ENCODE peak calls at places on chromosomes 4 and X, in nine cellular contexts. K is ovary, B is psoas muscle, S is upper lobe of left lung, V is right cardiac atrium, I is left lung, T is tibial nerve, Z is cardiac muscle cell, W is uterus. H is an unnamed sample. For H3K4me1, the result is how much of the 10 kb centered on the place peaks cover.

GRCh38 chrX:63525491-63525890 is 174.4 kb upstream of the SPIN4 start:
- DNase-seq in K (no peak), B (no peak), S (no peak), V (no peak), I (no peak), T (no peak), Z (no peak), W (no peak), H (no peak)

GRCh38 chrX:107673933-107674479 is 45.7 kb downstream of the PRPS1 start:
- DNase-seq in K (peak), B (peak), S (peak), V (peak), I (peak), T (peak), Z (no peak), W (peak), H (no peak)

GRCh38 chrX:2696698-2697215 is 5.7 kb downstream of the CD99 start:
- DNase-seq in K (no peak), B (no peak), S (no peak), V (no peak), I (no peak), T (no peak), Z (no peak), W (no peak), H (no peak)

GRCh38 chrX:9379697-9380551 is 84.9 kb upstream of the TBL1X start:
- DNase-seq in K (no peak), B (no peak), S (no peak), V (no peak), I (no peak), T (no peak), Z (no peak), W (no peak), H (no peak)

GRCh38 chr4:142883433-142883832 is 37.3 kb upstream of the INPP4B start:
- DNase-seq in K (no peak), B (no peak), S (no peak), V (no peak), I (no peak), T (no peak), Z (peak), W (no peak), H (peak)

GRCh38 chr4:89000844-89001360 is 56.1 kb downstream of the FAM13A start:
- DNase-seq in K (no peak), B (no peak), S (no peak), V (no peak), I (no peak), T (no peak), Z (no peak), W (no peak), H (no peak)

GRCh38 chrX:95346854-95347253 is 1337.8 kb upstream of the DIAPH2 start:
- DNase-seq in K (no peak), B (no peak), S (no peak), V (no peak), I (no peak), T (no peak), Z (no peak), W (no peak), H (no peak)

GRCh38 chr4:48031802-48032525 is 15.4 kb downstream of the NIPAL1 start:
- DNase-seq in K (no peak), B (peak), S (no peak), V (no peak), I (no peak), T (no peak), Z (peak), W (no peak), H (no peak)

GRCh38 chrX:77070108-77070918 is 376.9 kb upstream of the FGF16 start:
- DNase-seq in K (no peak), B (no peak), S (no peak), V (peak), I (no peak), T (no peak), Z (no peak), W (no peak), H (no peak)

GRCh38 chr4:40309250-40309774 is 25.8 kb upstream of the CHRNA9 start:
- DNase-seq in K (peak), B (peak), S (peak), V (peak), I (peak), T (peak), Z (peak), W (peak), H (peak)

GRCh38 chrX:23661671-23662070 is 5.6 kb upstream of the PRDX4 start:
- DNase-seq in K (no peak), B (no peak), S (no peak), V (no peak), I (no peak), T (no peak), Z (no peak), W (no peak), H (no peak)
- H3K4me1 ChIP-seq in K (under half), B (under half), S (under half), V (under half), I (under half), T (under half), Z (under half), W (under half), H (under half)

GRCh38 chr4:104906274-104906673 is 240.4 kb upstream of the TET2 start:
- DNase-seq in K (no peak), B (no peak), S (no peak), V (no peak), I (no peak), T (no peak), Z (no peak), W (no peak), H (no peak)

GRCh38 chr4:104912518-104912917 is 234.2 kb upstream of the TET2 start:
- DNase-seq in K (no peak), B (no peak), S (no peak), V (no peak), I (no peak), T (no peak), Z (no peak), W (no peak), H (no peak)

GRCh38 chr4:104907074-104907649 is 239.5 kb upstream of the TET2 start:
- DNase-seq in K (no peak), B (no peak), S (no peak), V (no peak), I (no peak), T (no peak), Z (no peak), W (no peak), H (no peak)

GRCh38 chr4:104907991-104908390 is 238.7 kb upstream of the TET2 start:
- DNase-seq in K (no peak), B (no peak), S (no peak), V (no peak), I (no peak), T (no peak), Z (no peak), W (no peak), H (no peak)

DNA sequence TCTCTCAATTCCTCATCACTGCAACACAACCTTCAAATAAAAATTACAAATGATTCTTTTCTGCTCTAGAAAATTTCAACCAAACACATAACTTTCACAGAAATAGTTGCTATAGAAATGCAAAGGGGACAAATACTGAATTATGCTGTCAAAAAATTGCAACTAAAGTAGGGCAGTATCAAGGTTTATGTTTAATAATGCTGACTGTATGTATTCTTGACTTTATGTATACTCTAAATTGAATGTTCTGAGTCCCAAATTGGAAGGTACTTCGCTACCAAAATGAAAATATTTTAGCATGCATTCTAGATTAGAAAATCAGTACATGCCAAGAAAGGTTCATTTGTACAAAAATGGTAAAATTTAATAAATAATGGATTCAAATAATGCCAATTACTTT is 237.3 kb upstream of the TET2 start:
- DNase-seq in K (no peak), B (no peak), S (no peak), V (no peak), I (no peak), T (no peak), Z (no peak), W (no peak), H (no peak)
- H3K4me1 ChIP-seq in K (under half), B (under half), S (under half), V (under half), I (under half), T (under half), Z (under half), W (under half), H (under half)

DNA sequence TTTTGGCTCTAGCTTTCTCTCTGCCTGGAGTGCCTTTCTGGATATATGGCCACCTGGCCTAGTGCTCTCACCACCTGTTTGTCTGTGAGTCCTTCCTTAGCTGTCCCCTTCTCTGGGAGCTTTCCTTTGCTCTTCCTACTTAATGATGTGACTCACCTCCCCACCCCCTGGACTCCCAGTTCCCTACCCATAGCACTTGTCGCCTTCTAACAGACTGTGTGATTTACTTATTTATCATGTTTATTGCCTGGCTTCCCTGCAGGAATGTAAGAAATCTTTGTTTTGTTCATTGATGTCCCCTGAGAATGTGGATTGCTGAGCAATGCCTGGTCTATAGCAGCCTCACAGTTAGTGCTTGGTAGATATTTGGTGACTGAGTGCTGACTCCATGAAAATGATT is 18.9 kb downstream of the ADD1 start:
- DNase-seq in K (no peak), B (no peak), S (peak), V (no peak), I (no peak), T (no peak), Z (no peak), W (no peak), H (no peak)
- H3K4me1 ChIP-seq in K (under half), B (half or more), S (half or more), V (under half), I (half or more), T (half or more), Z (half or more), W (under half), H (under half)

GRCh38 chr4:963276-964225 is 9.8 kb downstream of the DGKQ start:
- DNase-seq in K (no peak), B (no peak), S (no peak), V (peak), I (no peak), T (no peak), Z (no peak), W (no peak), H (no peak)
- H3K4me1 ChIP-seq in K (under half), B (under half), S (under half), V (under half), I (under half), T (under half), Z (under half), W (under half), H (under half)

GRCh38 chr4:53479731-53480525 is 102.5 kb downstream of the FIP1L1 start:
- DNase-seq in K (no peak), B (no peak), S (no peak), V (no peak), I (no peak), T (no peak), Z (no peak), W (no peak), H (no peak)
- H3K4me1 ChIP-seq in K (under half), B (under half), S (under half), V (under half), I (under half), T (under half), Z (under half), W (under half), H (under half)

DNA sequence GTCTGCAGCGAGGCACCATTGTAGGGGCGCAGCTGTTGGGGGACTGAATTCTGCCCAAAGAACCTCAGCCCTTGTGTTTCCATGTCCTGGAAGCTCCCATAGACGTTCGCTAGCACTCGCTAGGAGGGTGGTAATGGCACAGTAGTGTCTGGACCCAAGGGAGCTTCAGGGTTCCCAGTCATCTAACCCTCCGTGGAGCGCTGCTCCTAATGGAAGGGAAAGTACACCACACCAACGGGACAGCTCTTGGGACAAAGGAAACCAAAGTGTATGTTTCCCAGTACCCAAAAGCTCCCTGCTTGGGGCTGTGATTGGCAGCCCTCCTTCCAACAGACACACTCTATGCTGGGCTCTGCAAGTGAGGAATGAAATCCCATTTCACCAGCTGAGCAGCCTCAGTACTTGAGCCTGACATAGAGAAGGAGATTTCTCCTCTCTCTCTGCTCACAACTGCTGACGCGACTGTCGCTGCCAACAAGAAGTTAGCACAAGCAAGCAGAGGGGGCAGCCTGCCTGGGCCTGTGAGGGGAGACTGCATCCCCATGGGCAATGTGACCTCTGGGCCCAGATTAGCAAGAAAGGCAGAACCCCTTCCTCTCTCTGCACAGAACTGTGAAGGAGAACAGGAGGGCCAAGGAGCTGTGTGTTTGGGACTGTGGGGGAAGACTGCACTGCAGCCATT is 67.6 kb upstream of the SMARCAD1 start:
- DNase-seq in K (no peak), B (no peak), S (no peak), V (no peak), I (no peak), T (no peak), Z (peak), W (no peak), H (no peak)
- H3K4me1 ChIP-seq in K (under half), B (under half), S (under half), V (under half), I (under half), T (under half), Z (under half), W (under half), H (under half)

DNA sequence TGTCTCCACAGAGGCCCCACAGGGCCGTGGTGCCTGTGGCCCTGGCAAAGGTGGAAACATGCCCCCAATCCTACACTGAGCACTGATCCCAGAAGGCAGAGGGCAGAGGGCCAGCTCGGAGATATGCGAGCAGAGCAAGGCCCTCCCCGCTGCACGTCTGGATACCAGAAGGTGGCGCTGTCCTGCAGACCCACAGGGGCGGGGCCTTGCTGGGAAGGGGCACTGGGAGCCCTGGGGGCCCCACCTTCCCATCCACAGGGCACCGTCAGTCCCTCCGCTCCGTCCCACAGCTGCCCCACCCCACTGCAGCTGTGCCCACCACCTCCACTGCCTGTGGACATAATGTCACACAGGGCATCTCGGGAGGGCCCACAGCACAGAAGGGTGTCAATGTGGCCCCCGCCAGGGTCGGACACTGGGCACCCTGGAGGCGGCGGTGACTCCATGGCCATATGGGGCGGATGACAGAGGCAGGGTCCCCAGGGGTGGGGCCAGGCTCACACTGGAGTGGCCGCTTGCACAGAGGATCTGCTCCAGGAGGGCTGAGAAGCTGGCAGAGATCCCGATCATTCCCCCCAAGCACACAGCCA is 4.9 kb downstream of the SLC49A3 start:
- DNase-seq in K (peak), B (peak), S (peak), V (peak), I (peak), T (peak), Z (peak), W (no peak), H (peak)
- H3K4me1 ChIP-seq in K (under half), B (under half), S (half or more), V (under half), I (under half), T (under half), Z (under half), W (under half), H (under half)

GRCh38 chr4:105147226-105148151 is 813 bp downstream of the TET2 start:
- DNase-seq in K (peak), B (no peak), S (peak), V (peak), I (peak), T (peak), Z (peak), W (no peak), H (no peak)

GRCh38 chr4:105150511-105150910 is 3.8 kb downstream of the TET2 start:
- DNase-seq in K (no peak), B (no peak), S (no peak), V (no peak), I (no peak), T (no peak), Z (no peak), W (no peak), H (no peak)

GRCh38 chr4:105145913-105146285 is 777 bp upstream of the TET2 start:
- DNase-seq in K (peak), B (no peak), S (peak), V (no peak), I (peak), T (no peak), Z (peak), W (no peak), H (no peak)

GRCh38 chr4:105146286-105147219 is at the start of gene TET2:
- DNase-seq in K (peak), B (peak), S (peak), V (peak), I (peak), T (peak), Z (peak), W (peak), H (peak)

GRCh38 chr4:105149771-105150170 is 3.1 kb downstream of the TET2 start:
- DNase-seq in K (no peak), B (no peak), S (peak), V (no peak), I (no peak), T (no peak), Z (no peak), W (no peak), H (no peak)
- H3K4me1 ChIP-seq in K (under half), B (under half), S (under half), V (under half), I (under half), T (under half), Z (under half), W (under half), H (under half)

DNA sequence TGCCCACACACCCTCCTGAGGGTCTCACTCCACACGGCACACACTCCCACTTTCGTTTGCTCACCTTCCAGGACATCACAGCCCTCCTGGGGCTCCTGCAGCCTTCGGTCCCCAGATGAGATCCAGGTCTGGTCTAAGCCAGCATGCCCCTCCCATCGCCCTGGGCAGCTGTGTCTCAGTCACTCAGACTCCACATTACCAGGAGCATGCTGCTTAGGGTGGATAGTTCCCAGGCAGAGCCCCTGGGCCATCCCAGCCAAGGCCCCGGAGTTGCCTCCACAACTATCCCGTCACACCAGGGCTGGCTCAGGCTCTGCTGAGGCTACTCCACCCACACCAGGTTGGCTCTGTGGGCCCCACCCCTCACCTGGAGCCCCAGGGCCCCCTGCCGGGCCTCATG is 50.4 kb upstream of the PSAPL1 start:
- DNase-seq in K (no peak), B (no peak), S (no peak), V (no peak), I (no peak), T (no peak), Z (no peak), W (no peak), H (no peak)
- H3K4me1 ChIP-seq in K (under half), B (under half), S (under half), V (under half), I (under half), T (under half), Z (under half), W (under half), H (under half)